ENCODE peak calls at places on chromosomes 11 and 22, in four cellular contexts. B is AG10803, S is endothelial cell of umbilical vein, P is AG04450. W is an unnamed sample.
A peak's percentile ranks its signal among the peaks of the same experiment; 100 is the strongest.

GRCh38 chr11:120358729-120359128 is 22.5 kb downstream of the ARHGEF12 start:
- DNase-seq in P (no peak), S (no peak), B (no peak), W (no peak)

GRCh38 chr11:33554219-33554618 is 146.4 kb downstream of the C11orf91 start:
- DNase-seq in B (no peak), S (no peak), P (no peak), W (no peak)

GRCh38 chr11:47992959-47993820 is 12.8 kb downstream of the PTPRJ start:
- DNase-seq in B (peak; percentile 67), S (peak; percentile 22), P (no peak), W (no peak)

GRCh38 chr11:72227316-72228228 is 3.0 kb downstream of the INPPL1 start:
- DNase-seq in P (no peak), B (peak; percentile 23), S (no peak), W (no peak)

GRCh38 chr11:24163146-24163545 is 333.7 kb upstream of the LUZP2 start:
- DNase-seq in B (peak; percentile 50), P (no peak), S (no peak), W (no peak)

GRCh38 chr11:7487360-7487759 is 2.1 kb downstream of the OLFML1 start:
- DNase-seq in S (no peak), B (no peak), P (no peak), W (no peak)

GRCh38 chr11:126233391-126233790 is 21.8 kb downstream of the FAM118B start:
- DNase-seq in S (no peak), B (no peak), P (no peak), W (no peak)

GRCh38 chr11:64759722-64760719 is at the start of gene PYGM:
- DNase-seq in S (no peak), P (no peak), B (no peak), W (no peak)

GRCh38 chr11:9077164-9077563 is 14.2 kb downstream of the SCUBE2 start:
- DNase-seq in S (no peak), B (no peak), P (no peak), W (no peak)

GRCh38 chr11:43278302-43278956 is 33.4 kb upstream of the API5 start:
- DNase-seq in S (peak; percentile 8), P (no peak), B (peak; percentile 30), W (no peak)

GRCh38 chr22:42972592-42973535 is 42.1 kb downstream of the PACSIN2 start:
- DNase-seq in B (no peak), P (no peak), S (no peak), W (no peak)

GRCh38 chr11:92929168-92930053 is 40.0 kb upstream of the MTNR1B start:
- DNase-seq in B (peak; percentile 9), P (no peak), S (no peak), W (no peak)

GRCh38 chr11:57638811-57639320 is 10.8 kb downstream of the YPEL4 start:
- DNase-seq in S (no peak), B (no peak), P (no peak), W (no peak)

GRCh38 chr22:44599084-44599483 is 101.1 kb upstream of the RTL6 start:
- DNase-seq in S (no peak), B (no peak), P (no peak), W (no peak)

GRCh38 chr11:103648670-103649400 is 387.6 kb upstream of the DDI1 start:
- DNase-seq in S (no peak), B (peak; percentile 49), P (no peak), W (peak; percentile 37)

GRCh38 chr11:103651341-103651998 is 385.0 kb upstream of the DDI1 start:
- DNase-seq in P (no peak), B (no peak), S (no peak), W (no peak)

GRCh38 chr11:103650330-103650729 is 386.1 kb upstream of the DDI1 start:
- DNase-seq in P (no peak), S (no peak), B (no peak), W (no peak)

GRCh38 chr11:103648054-103648453 is 388.4 kb upstream of the DDI1 start:
- DNase-seq in B (no peak), P (no peak), S (no peak), W (no peak)

DNA sequence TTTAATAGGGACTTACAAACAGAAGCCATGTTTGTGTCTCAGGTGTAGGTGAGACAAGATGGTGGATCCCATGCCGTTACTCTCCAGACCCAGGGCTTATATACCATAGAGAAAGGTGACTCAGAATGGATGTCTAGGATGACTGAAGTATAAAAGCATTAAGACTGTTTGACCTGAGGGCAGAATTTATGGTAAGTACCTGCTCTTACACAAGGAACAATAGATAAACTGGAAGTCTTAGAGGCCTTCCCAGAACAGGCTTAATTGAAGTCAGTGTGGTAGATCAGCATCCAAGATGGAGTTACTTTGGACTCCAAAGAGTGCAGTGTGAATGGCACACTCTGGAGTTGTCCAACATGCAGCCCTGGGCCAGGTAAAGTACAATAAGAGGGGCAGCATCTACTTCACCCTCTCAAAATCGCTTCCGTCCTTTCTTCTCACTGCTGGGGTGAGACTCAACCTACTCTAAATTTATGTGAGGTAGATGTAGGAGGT is 387.0 kb upstream of the DDI1 start:
- DNase-seq in P (no peak), S (no peak), B (no peak), W (no peak)
- TF ChIP-seq CTCF in P (no peak), S (no peak), B (no peak), W (no peak)

GRCh38 chr11:67098799-67099198 is 20.3 kb upstream of the KDM2A start:
- DNase-seq in B (no peak), P (no peak), S (no peak), W (no peak)

GRCh38 chr11:67099841-67100324 is 19.2 kb upstream of the KDM2A start:
- DNase-seq in B (no peak), S (no peak), P (no peak), W (no peak)

GRCh38 chr11:67090717-67091116 is 28.3 kb upstream of the KDM2A start:
- DNase-seq in P (no peak), S (no peak), B (no peak), W (no peak)

GRCh38 chr11:67095214-67095507 is 23.9 kb upstream of the KDM2A start:
- DNase-seq in S (no peak), B (no peak), P (no peak), W (no peak)
- TF ChIP-seq CTCF in S (no peak), B (no peak), P (no peak), W (no peak)

DNA sequence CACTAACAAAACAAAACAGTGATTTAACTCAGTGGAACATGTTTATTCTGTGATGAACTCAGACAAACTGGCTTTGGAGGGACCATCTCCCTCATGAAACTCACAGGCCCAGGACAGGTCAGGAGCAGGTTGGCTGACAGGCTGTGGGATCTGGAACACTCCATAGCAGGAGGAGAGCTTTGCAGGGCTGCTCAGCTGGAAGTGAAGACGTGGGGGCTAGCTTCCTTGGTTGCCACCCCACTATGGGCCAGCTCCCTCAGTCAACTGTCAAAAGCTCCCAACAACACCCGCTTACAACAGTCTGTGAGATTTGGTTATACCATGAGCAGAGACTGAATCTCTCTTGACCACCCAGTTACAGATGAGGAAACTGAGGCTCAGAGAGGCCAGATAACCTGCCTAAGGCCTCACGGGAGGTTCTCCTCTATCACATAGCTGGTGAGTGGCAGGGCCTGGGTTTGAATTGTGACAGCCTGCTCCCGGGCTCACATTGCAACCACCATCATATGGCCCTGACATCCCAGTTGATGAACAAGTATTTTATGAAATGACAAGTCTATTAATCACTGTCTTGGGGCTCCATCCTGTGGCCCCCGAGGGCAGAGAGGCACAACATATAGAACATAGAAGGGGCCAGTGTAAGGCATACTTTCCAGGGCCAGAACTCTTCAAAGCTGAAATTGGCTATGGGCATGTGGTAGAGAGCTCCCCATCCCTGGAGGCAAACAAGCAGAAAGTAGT is 473.4 kb downstream of the MN1 start:
- DNase-seq in B (no peak), S (no peak), P (no peak), W (no peak)
- TF ChIP-seq CTCF in B (no peak), S (no peak), P (no peak), W (peak; percentile 16)

GRCh38 chr11:66069715-66070603 is at the start of gene PACS1:
- DNase-seq in S (peak; percentile 69), P (peak; percentile 56), B (peak; percentile 91), W (peak; percentile 40)
- TF ChIP-seq CTCF in S (no peak), P (no peak), B (no peak), W (no peak)